ENCODE peak calls at places on chromosomes 16 and 17, in four cellular contexts. C is naive thymus-derived CD4-positive, alpha-beta T cell; R is fibroblast of lung; E is AG20443. K is an unnamed sample.

GRCh38 chr17:41734139-41734948 is at the start of gene HAP1:
- DNase-seq in C (no peak), R (peak), E (peak), K (peak)

GRCh38 chr16:58020628-58021521 is 4.7 kb upstream of the MMP15 start:
- DNase-seq in C (peak), R (no peak), E (peak), K (peak)

GRCh38 chr17:65790241-65790640 is 228.8 kb upstream of the AXIN2 start:
- DNase-seq in C (no peak), R (no peak), E (no peak), K (no peak)

GRCh38 chr16:57325458-57325857 is 33.1 kb upstream of the CCL22 start:
- DNase-seq in C (no peak), R (no peak), E (no peak), K (peak)

GRCh38 chr17:13153036-13153435 is 135.2 kb upstream of the ELAC2 start:
- DNase-seq in C (no peak), R (peak), E (peak), K (no peak)

GRCh38 chr17:77541995-77542394 is 401.2 kb downstream of the SEC14L1 start:
- DNase-seq in C (no peak), R (no peak), E (no peak), K (no peak)

GRCh38 chr16:67651039-67651438 is 6.1 kb downstream of the CARMIL2 start:
- DNase-seq in C (no peak), R (no peak), E (no peak), K (no peak)

GRCh38 chr16:77273815-77274214 is 74.6 kb downstream of the SYCE1L start:
- DNase-seq in C (no peak), R (peak), E (no peak), K (no peak)

GRCh38 chr16:66523861-66524354 is 26.0 kb downstream of the TK2 start:
- DNase-seq in C (peak), R (no peak), E (no peak), K (no peak)

GRCh38 chr16:67236551-67237395 is 9.8 kb downstream of the TMEM208 start:
- DNase-seq in C (peak), R (peak), E (peak), K (peak)

GRCh38 chr17:36907407-36907806 is 29.9 kb upstream of the LHX1 start:
- DNase-seq in C (no peak), R (no peak), E (no peak), K (no peak)

GRCh38 chr17:77869041-77869595 is 89.4 kb upstream of the TNRC6C start:
- DNase-seq in C (no peak), R (no peak), E (no peak), K (no peak)

GRCh38 chr16:73350707-73351452 is 303.0 kb upstream of the ZFHX3 start:
- DNase-seq in C (no peak), R (no peak), E (no peak), K (no peak)

GRCh38 chr17:58702045-58702476 is 9.7 kb downstream of the RAD51C start:
- DNase-seq in C (no peak), R (no peak), E (no peak), K (no peak)

GRCh38 chr17:64648234-64648633 is 13.9 kb downstream of the SMURF2 start:
- DNase-seq in C (no peak), R (no peak), E (no peak), K (no peak)

GRCh38 chr16:85614338-85615013 is 1.4 kb downstream of the GSE1 start:
- DNase-seq in C (no peak), R (no peak), E (no peak), K (peak)

GRCh38 chr17:49817993-49818392 is 29.5 kb downstream of the KAT7 start:
- DNase-seq in C (peak), R (no peak), E (no peak), K (no peak)

GRCh38 chr16:11613381-11614303 is 26.9 kb upstream of the LITAF start:
- DNase-seq in C (no peak), R (peak), E (no peak), K (peak)

GRCh38 chr17:29495011-29495410 is 71.8 kb downstream of the ABHD15 start:
- DNase-seq in C (no peak), R (peak), E (peak), K (no peak)

GRCh38 chr17:35002876-35003551 is 22.7 kb downstream of the LIG3 start:
- DNase-seq in C (no peak), R (peak), E (no peak), K (peak)

GRCh38 chr17:5770556-5771270 is 186.4 kb upstream of the NLRP1 start:
- DNase-seq in C (no peak), R (no peak), E (no peak), K (no peak)

GRCh38 chr17:46943511-46944393 is 20.8 kb downstream of the GOSR2 start:
- DNase-seq in C (no peak), R (peak), E (peak), K (peak)

GRCh38 chr17:82101301-82101715 is 3.3 kb upstream of the FASN start:
- DNase-seq in C (no peak), R (no peak), E (no peak), K (no peak)

GRCh38 chr17:59565959-59566324 is 532 bp downstream of the DHX40 start:
- DNase-seq in C (peak), R (peak), E (peak), K (peak)

GRCh38 chr17:8960325-8961144 is 5.0 kb downstream of the PIK3R5 start:
- DNase-seq in C (no peak), R (no peak), E (no peak), K (no peak)

GRCh38 chr17:50677851-50678375 is 29.8 kb downstream of the ANKRD40 start:
- DNase-seq in C (no peak), R (no peak), E (no peak), K (no peak)

GRCh38 chr16:50395763-50396710 is 27.2 kb upstream of the BRD7 start:
- DNase-seq in C (peak), R (no peak), E (no peak), K (peak)

GRCh38 chr17:77441130-77441920 is 300.6 kb downstream of the SEC14L1 start:
- DNase-seq in C (peak), R (no peak), E (no peak), K (no peak)

GRCh38 chr16:89473791-89474414 is 16.5 kb downstream of the ANKRD11 start:
- DNase-seq in C (no peak), R (peak), E (peak), K (peak)

GRCh38 chr17:43393944-43394482 is 4.8 kb upstream of the ARL4D start:
- DNase-seq in C (peak), R (peak), E (peak), K (peak)

GRCh38 chr16:85330694-85331188 is 218.5 kb upstream of the CIBAR2 start:
- DNase-seq in C (peak), R (peak), E (peak), K (peak)

GRCh38 chr17:40251576-40251975 is 32.5 kb downstream of the WIPF2 start:
- DNase-seq in C (no peak), R (peak), E (peak), K (no peak)

K was measured in PC-9.